ENCODE peak calls at places on chromosomes 4 and X, in four cellular contexts. P, U, I and Q are unnamed samples.
A peak's percentile ranks its signal among the peaks of the same experiment; 100 is the strongest.

GRCh38 chrX:153469811-153470410 is 465 bp downstream of the HAUS7 start:
- DNase-seq in P (peak; percentile 29), U (no peak), I (peak; percentile 44), Q (peak; percentile 41)

GRCh38 chrX:40459576-40460158 is 121.1 kb upstream of the ATP6AP2 start:
- DNase-seq in P (peak; percentile 38), U (no peak), I (no peak), Q (no peak)

GRCh38 chrX:23382572-23382971 is 47.9 kb downstream of the PTCHD1 start:
- DNase-seq in P (no peak), U (no peak), I (no peak), Q (no peak)

GRCh38 chr4:155888171-155888570 is 15.3 kb upstream of the TDO2 start:
- DNase-seq in P (no peak), U (no peak), I (no peak), Q (no peak)

GRCh38 chr4:20272411-20272872 is 20.7 kb downstream of the SLIT2 start:
- DNase-seq in P (no peak), U (no peak), I (no peak), Q (no peak)

GRCh38 chr4:186840771-186841301 is 117.2 kb upstream of the FAT1 start:
- DNase-seq in P (no peak), U (no peak), I (peak; percentile 38), Q (no peak)

GRCh38 chr4:147340111-147340510 is 140.8 kb upstream of the EDNRA start:
- DNase-seq in P (no peak), U (no peak), I (no peak), Q (no peak)

GRCh38 chr4:125526420-125526819 is 211.7 kb downstream of the FAT4 start:
- DNase-seq in P (no peak), U (no peak), I (no peak), Q (no peak)

GRCh38 chr4:62407534-62407933 is 1207.4 kb downstream of the ADGRL3 start:
- DNase-seq in P (no peak), U (no peak), I (no peak), Q (no peak)

GRCh38 chr4:169640261-169640880 is 20.0 kb downstream of the CLCN3 start:
- DNase-seq in P (no peak), U (no peak), I (no peak), Q (no peak)

GRCh38 chr4:186848437-186848836 is 124.8 kb upstream of the FAT1 start:
- DNase-seq in P (no peak), U (no peak), I (no peak), Q (no peak)

GRCh38 chr4:153448003-153448731 is 18.0 kb upstream of the TMEM131L start:
- DNase-seq in P (no peak), U (no peak), I (no peak), Q (peak; percentile 31)

GRCh38 chr4:108683479-108683878 is 33.1 kb downstream of the OSTC start:
- DNase-seq in P (no peak), U (peak; percentile 15), I (no peak), Q (peak; percentile 25)

GRCh38 chr4:53365121-53365485 is 758 bp downstream of the SCFD2 start:
- DNase-seq in P (no peak), U (peak; percentile 11), I (peak; percentile 34), Q (peak; percentile 42)

GRCh38 chr4:129328176-129328575 is 232.2 kb downstream of the C4orf33 start:
- DNase-seq in P (no peak), U (no peak), I (no peak), Q (no peak)

GRCh38 chr4:176044589-176044951 is 21.1 kb upstream of the WDR17 start:
- DNase-seq in P (no peak), U (no peak), I (no peak), Q (no peak)

GRCh38 chr4:88791274-88791673 is 93.6 kb upstream of the NAP1L5 start:
- DNase-seq in P (no peak), U (peak; percentile 14), I (no peak), Q (no peak)

GRCh38 chrX:39815621-39816020 is 282.1 kb downstream of the BCOR start:
- DNase-seq in P (no peak), U (no peak), I (peak; percentile 57), Q (no peak)

GRCh38 chr4:159141193-159141592 is 38.3 kb downstream of the RAPGEF2 start:
- DNase-seq in P (no peak), U (peak; percentile 71), I (no peak), Q (no peak)

GRCh38 chr4:145182212-145182611 is 1.8 kb upstream of the OTUD4 start:
- DNase-seq in P (no peak), U (no peak), I (no peak), Q (no peak)

GRCh38 chr4:128060130-128060619 is 937 bp upstream of the LARP1B start:
- DNase-seq in P (no peak), U (no peak), I (peak; percentile 22), Q (no peak)

GRCh38 chrX:109684136-109684535 is 48.9 kb downstream of the ACSL4 start:
- DNase-seq in P (no peak), U (no peak), I (no peak), Q (no peak)

GRCh38 chr4:71333960-71334951 is 4.6 kb upstream of the SLC4A4 start:
- DNase-seq in P (no peak), U (no peak), I (no peak), Q (no peak)

GRCh38 chr4:78372282-78372988 is 179.1 kb upstream of the ANXA3 start:
- DNase-seq in P (no peak), U (no peak), I (no peak), Q (no peak)

GRCh38 chr4:78370625-78371372 is 180.8 kb upstream of the ANXA3 start:
- DNase-seq in P (no peak), U (no peak), I (no peak), Q (no peak)

GRCh38 chr4:78369691-78370090 is 181.9 kb upstream of the ANXA3 start:
- DNase-seq in P (peak; percentile 52), U (no peak), I (no peak), Q (no peak)
- TF ChIP-seq ELF4 in P (no peak), U (no peak), I (no peak), Q (no peak)

GRCh38 chr4:172515266-172515879 is 653.2 kb upstream of the GALNT7 start:
- DNase-seq in P (peak; percentile 15), U (no peak), I (no peak), Q (no peak)
- TF ChIP-seq ELF4 in P (no peak), U (no peak), I (no peak), Q (no peak)

GRCh38 chrX:71301195-71301924 is at the start of gene ITGB1BP2:
- DNase-seq in P (no peak), U (peak; percentile 43), I (peak; percentile 28), Q (no peak)
- TF ChIP-seq ELF4 in P (no peak), U (no peak), I (no peak), Q (peak; percentile 12)

GRCh38 chr4:1647432-1647831 is 36.7 kb downstream of the FAM53A start:
- DNase-seq in P (no peak), U (no peak), I (peak; percentile 39), Q (no peak)

GRCh38 chr4:1643971-1644735 is 40.0 kb downstream of the FAM53A start:
- DNase-seq in P (no peak), U (no peak), I (no peak), Q (no peak)

GRCh38 chr4:1642196-1642951 is 41.7 kb downstream of the FAM53A start:
- DNase-seq in P (no peak), U (no peak), I (no peak), Q (no peak)

GRCh38 chr4:1641671-1642070 is 42.4 kb downstream of the FAM53A start:
- DNase-seq in P (no peak), U (no peak), I (no peak), Q (no peak)

DNA sequence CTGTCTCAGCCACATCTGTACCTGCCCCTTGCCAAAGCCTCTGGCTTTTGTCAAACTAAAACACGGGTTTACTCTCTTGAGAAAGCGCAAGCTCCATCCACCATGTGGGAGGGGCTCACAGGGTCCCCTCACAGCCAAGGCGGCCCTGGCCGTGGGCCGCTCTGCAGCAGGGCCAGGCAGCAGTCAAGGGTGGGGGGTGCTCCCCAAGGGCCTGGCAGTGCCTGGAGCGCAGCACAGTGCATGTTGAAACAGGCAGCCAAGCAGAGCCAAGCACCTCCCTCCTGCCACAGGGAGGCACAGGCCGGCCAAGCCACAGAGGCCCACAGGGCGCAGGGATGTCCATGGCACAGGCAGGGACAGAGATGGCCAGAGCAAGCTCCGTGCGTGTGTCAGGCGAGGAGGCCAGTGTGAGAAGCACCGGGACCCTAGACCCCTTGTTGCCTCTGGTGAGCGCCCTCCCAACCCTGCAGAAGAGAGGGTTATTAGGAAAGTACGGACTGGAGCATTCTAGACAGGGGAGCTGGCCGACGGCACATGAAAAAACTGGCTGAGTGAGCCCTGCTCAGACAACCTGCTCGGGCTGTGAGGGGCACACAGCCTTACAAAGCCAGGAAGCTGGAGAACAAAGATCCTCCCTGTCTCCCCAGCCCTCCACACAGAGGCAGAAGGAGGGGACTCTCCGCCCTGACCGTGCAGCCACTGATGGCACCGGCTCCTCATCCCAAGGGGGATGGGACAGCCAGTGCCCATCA is 39.0 kb downstream of the FAM53A start:
- DNase-seq in P (no peak), U (no peak), I (no peak), Q (no peak)
- TF ChIP-seq ELF4 in P (no peak), U (no peak), I (no peak), Q (no peak)